ENCODE peak calls at places on chromosome 21, in six cellular contexts. One of them, this sample, is unnamed.

GRCh38 chr21:34526618-34527290 is 14.7 kb upstream of the KCNE1 start:
- DNase-seq in HL-60: peak; percentile 55
- DNase-seq in stomach: peak; percentile 77
- DNase-seq in HAP-1: peak; percentile 80
- DNase-seq in HT-29: peak; percentile 77
- DNase-seq in naive thymus-derived CD8-positive, alpha-beta T cell: no peak
- DNase-seq in this sample: peak; percentile 68

GRCh38 chr21:28482657-28483056 is 510.0 kb downstream of the LTN1 start:
- DNase-seq in HAP-1: no peak
- DNase-seq in HL-60: no peak
- DNase-seq in stomach: no peak
- DNase-seq in HT-29: no peak
- DNase-seq in naive thymus-derived CD8-positive, alpha-beta T cell: no peak
- DNase-seq in this sample: no peak

GRCh38 chr21:39525129-39525528 is 73.4 kb downstream of the SH3BGR start:
- DNase-seq in stomach: no peak
- DNase-seq in naive thymus-derived CD8-positive, alpha-beta T cell: no peak
- DNase-seq in HT-29: no peak
- DNase-seq in HAP-1: no peak
- DNase-seq in HL-60: no peak
- DNase-seq in this sample: no peak

GRCh38 chr21:36321325-36322082 is 1.5 kb downstream of the MORC3 start:
- DNase-seq in naive thymus-derived CD8-positive, alpha-beta T cell: no peak
- DNase-seq in stomach: peak; percentile 33
- DNase-seq in HT-29: peak; percentile 38
- DNase-seq in HAP-1: peak; percentile 18
- DNase-seq in HL-60: no peak
- DNase-seq in this sample: no peak

GRCh38 chr21:37385179-37385765 is 18.7 kb downstream of the DYRK1A start:
- DNase-seq in HT-29: no peak
- DNase-seq in naive thymus-derived CD8-positive, alpha-beta T cell: no peak
- DNase-seq in stomach: no peak
- DNase-seq in HL-60: no peak
- DNase-seq in HAP-1: no peak
- DNase-seq in this sample: no peak

GRCh38 chr21:46000731-46001641 is 19.4 kb downstream of the COL6A1 start:
- DNase-seq in stomach: peak; percentile 24
- DNase-seq in HT-29: no peak
- DNase-seq in HAP-1: no peak
- DNase-seq in HL-60: no peak
- DNase-seq in naive thymus-derived CD8-positive, alpha-beta T cell: peak; percentile 6
- DNase-seq in this sample: peak; percentile 45

GRCh38 chr21:45923146-45923545 is 58.4 kb upstream of the COL6A1 start:
- DNase-seq in stomach: peak; percentile 60
- DNase-seq in HL-60: no peak
- DNase-seq in HT-29: peak; percentile 15
- DNase-seq in naive thymus-derived CD8-positive, alpha-beta T cell: peak; percentile 60
- DNase-seq in HAP-1: peak; percentile 41
- DNase-seq in this sample: peak; percentile 88

GRCh38 chr21:31732538-31732864 is 583 bp upstream of the SCAF4 start:
- DNase-seq in HT-29: peak; percentile 56
- DNase-seq in HAP-1: no peak
- DNase-seq in naive thymus-derived CD8-positive, alpha-beta T cell: no peak
- DNase-seq in HL-60: no peak
- DNase-seq in stomach: no peak
- DNase-seq in this sample: no peak

GRCh38 chr21:42550817-42551216 is 37.2 kb downstream of the SLC37A1 start:
- DNase-seq in stomach: peak; percentile 51
- DNase-seq in HT-29: no peak
- DNase-seq in HAP-1: peak; percentile 58
- DNase-seq in naive thymus-derived CD8-positive, alpha-beta T cell: no peak
- DNase-seq in HL-60: no peak
- DNase-seq in this sample: no peak

GRCh38 chr21:43597052-43597451 is 62.2 kb downstream of the HSF2BP start:
- DNase-seq in HL-60: no peak
- DNase-seq in naive thymus-derived CD8-positive, alpha-beta T cell: no peak
- DNase-seq in HAP-1: no peak
- DNase-seq in HT-29: no peak
- DNase-seq in stomach: no peak
- DNase-seq in this sample: no peak

GRCh38 chr21:25963186-25963585 is 207.4 kb downstream of the APP start:
- DNase-seq in HAP-1: no peak
- DNase-seq in HL-60: no peak
- DNase-seq in HT-29: peak; percentile 42
- DNase-seq in naive thymus-derived CD8-positive, alpha-beta T cell: no peak
- DNase-seq in stomach: no peak
- DNase-seq in this sample: no peak

GRCh38 chr21:25283720-25284119 is 323.6 kb downstream of the MRPL39 start:
- DNase-seq in stomach: no peak
- DNase-seq in HT-29: peak; percentile 29
- DNase-seq in HL-60: no peak
- DNase-seq in naive thymus-derived CD8-positive, alpha-beta T cell: no peak
- DNase-seq in HAP-1: peak; percentile 50
- DNase-seq in this sample: no peak

GRCh38 chr21:15735409-15735808 is 5.6 kb downstream of the USP25 start:
- DNase-seq in HAP-1: no peak
- DNase-seq in HT-29: no peak
- DNase-seq in stomach: no peak
- DNase-seq in naive thymus-derived CD8-positive, alpha-beta T cell: no peak
- DNase-seq in HL-60: no peak
- DNase-seq in this sample: no peak

GRCh38 chr21:45091540-45092322 is 17.4 kb downstream of the ADARB1 start:
- DNase-seq in HT-29: no peak
- DNase-seq in HL-60: no peak
- DNase-seq in stomach: no peak
- DNase-seq in HAP-1: no peak
- DNase-seq in naive thymus-derived CD8-positive, alpha-beta T cell: no peak
- DNase-seq in this sample: no peak

GRCh38 chr21:34807881-34808568 is 139.2 kb downstream of the CLIC6 start:
- DNase-seq in HT-29: peak; percentile 72
- DNase-seq in naive thymus-derived CD8-positive, alpha-beta T cell: no peak
- DNase-seq in HAP-1: no peak
- DNase-seq in stomach: peak; percentile 41
- DNase-seq in HL-60: peak; percentile 46
- DNase-seq in this sample: no peak

GRCh38 chr21:44900559-44901251 is 20.0 kb downstream of the ITGB2 start:
- DNase-seq in HL-60: no peak
- DNase-seq in HAP-1: no peak
- DNase-seq in stomach: no peak
- DNase-seq in naive thymus-derived CD8-positive, alpha-beta T cell: no peak
- DNase-seq in HT-29: no peak
- DNase-seq in this sample: no peak

GRCh38 chr21:45419162-45419561 is 14.2 kb downstream of the COL18A1 start:
- DNase-seq in stomach: no peak
- DNase-seq in HAP-1: no peak
- DNase-seq in HL-60: no peak
- DNase-seq in naive thymus-derived CD8-positive, alpha-beta T cell: no peak
- DNase-seq in HT-29: no peak
- DNase-seq in this sample: no peak

GRCh38 chr21:39348355-39349210 is at the start of gene HMGN1:
- DNase-seq in HAP-1: peak; percentile 83
- DNase-seq in HL-60: peak; percentile 77
- DNase-seq in naive thymus-derived CD8-positive, alpha-beta T cell: peak; percentile 89
- DNase-seq in stomach: peak; percentile 88
- DNase-seq in HT-29: peak; percentile 79
- DNase-seq in this sample: peak; percentile 89

GRCh38 chr21:34835526-34835925 is 166.7 kb downstream of the CLIC6 start:
- DNase-seq in HAP-1: no peak
- DNase-seq in stomach: no peak
- DNase-seq in HT-29: no peak
- DNase-seq in HL-60: peak; percentile 65
- DNase-seq in naive thymus-derived CD8-positive, alpha-beta T cell: no peak
- DNase-seq in this sample: peak; percentile 68

GRCh38 chr21:37863842-37864241 is 52.4 kb downstream of the KCNJ6 start:
- DNase-seq in stomach: no peak
- DNase-seq in naive thymus-derived CD8-positive, alpha-beta T cell: no peak
- DNase-seq in HL-60: no peak
- DNase-seq in HT-29: no peak
- DNase-seq in HAP-1: no peak
- DNase-seq in this sample: no peak

GRCh38 chr21:38129711-38130110 is 127.1 kb upstream of the KCNJ15 start:
- DNase-seq in HAP-1: no peak
- DNase-seq in HL-60: no peak
- DNase-seq in naive thymus-derived CD8-positive, alpha-beta T cell: no peak
- DNase-seq in stomach: no peak
- DNase-seq in HT-29: no peak
- DNase-seq in this sample: no peak

GRCh38 chr21:44940116-44940631 is 345 bp downstream of the SLX9 start:
- DNase-seq in stomach: no peak
- DNase-seq in naive thymus-derived CD8-positive, alpha-beta T cell: no peak
- DNase-seq in HL-60: peak; percentile 54
- DNase-seq in HT-29: no peak
- DNase-seq in HAP-1: no peak
- DNase-seq in this sample: no peak

GRCh38 chr21:17769049-17769845 is 49.9 kb downstream of the C21orf91 start:
- DNase-seq in HT-29: no peak
- DNase-seq in stomach: no peak
- DNase-seq in HAP-1: no peak
- DNase-seq in HL-60: no peak
- DNase-seq in naive thymus-derived CD8-positive, alpha-beta T cell: no peak
- DNase-seq in this sample: no peak

GRCh38 chr21:43644609-43645008 is 14.7 kb downstream of the HSF2BP start:
- DNase-seq in naive thymus-derived CD8-positive, alpha-beta T cell: no peak
- DNase-seq in HAP-1: no peak
- DNase-seq in HT-29: no peak
- DNase-seq in stomach: no peak
- DNase-seq in HL-60: no peak
- DNase-seq in this sample: no peak

GRCh38 chr21:34814529-34814951 is 145.7 kb downstream of the CLIC6 start:
- DNase-seq in naive thymus-derived CD8-positive, alpha-beta T cell: no peak
- DNase-seq in stomach: no peak
- DNase-seq in HT-29: no peak
- DNase-seq in HL-60: no peak
- DNase-seq in HAP-1: peak; percentile 52
- DNase-seq in this sample: no peak

GRCh38 chr21:26546698-26547097 is 26.4 kb downstream of the CYYR1 start:
- DNase-seq in stomach: no peak
- DNase-seq in HL-60: no peak
- DNase-seq in naive thymus-derived CD8-positive, alpha-beta T cell: no peak
- DNase-seq in HAP-1: no peak
- DNase-seq in HT-29: no peak
- DNase-seq in this sample: no peak

GRCh38 chr21:33286600-33287456 is 20.7 kb downstream of the IL10RB start:
- DNase-seq in naive thymus-derived CD8-positive, alpha-beta T cell: no peak
- DNase-seq in HAP-1: peak; percentile 21
- DNase-seq in HT-29: no peak
- DNase-seq in stomach: peak; percentile 73
- DNase-seq in HL-60: no peak
- DNase-seq in this sample: no peak

GRCh38 chr21:36768496-36768895 is 69.6 kb downstream of the SIM2 start:
- DNase-seq in naive thymus-derived CD8-positive, alpha-beta T cell: no peak
- DNase-seq in stomach: no peak
- DNase-seq in HL-60: no peak
- DNase-seq in HAP-1: no peak
- DNase-seq in HT-29: no peak
- DNase-seq in this sample: no peak

GRCh38 chr21:27622636-27623035 is 655.7 kb upstream of the ADAMTS5 start:
- DNase-seq in HL-60: no peak
- DNase-seq in naive thymus-derived CD8-positive, alpha-beta T cell: no peak
- DNase-seq in stomach: no peak
- DNase-seq in HAP-1: no peak
- DNase-seq in HT-29: no peak
- DNase-seq in this sample: no peak

GRCh38 chr21:33984021-33984481 is 68.4 kb upstream of the ATP5PO start:
- DNase-seq in naive thymus-derived CD8-positive, alpha-beta T cell: no peak
- DNase-seq in stomach: no peak
- DNase-seq in HT-29: no peak
- DNase-seq in HAP-1: no peak
- DNase-seq in HL-60: no peak
- DNase-seq in this sample: no peak

GRCh38 chr21:44722701-44723100 is 11.3 kb upstream of the TSPEAR start:
- DNase-seq in HT-29: no peak
- DNase-seq in HAP-1: no peak
- DNase-seq in naive thymus-derived CD8-positive, alpha-beta T cell: no peak
- DNase-seq in stomach: no peak
- DNase-seq in HL-60: no peak
- DNase-seq in this sample: no peak

GRCh38 chr21:36478941-36479340 is 981 bp downstream of the CLDN14 start:
- DNase-seq in HAP-1: no peak
- DNase-seq in HL-60: no peak
- DNase-seq in stomach: no peak
- DNase-seq in HT-29: no peak
- DNase-seq in naive thymus-derived CD8-positive, alpha-beta T cell: no peak
- DNase-seq in this sample: no peak

GRCh38 chr21:33296156-33296555 is 28.6 kb upstream of the IFNAR1 start:
- DNase-seq in naive thymus-derived CD8-positive, alpha-beta T cell: no peak
- DNase-seq in HAP-1: no peak
- DNase-seq in HT-29: no peak
- DNase-seq in HL-60: no peak
- DNase-seq in stomach: no peak
- DNase-seq in this sample: no peak

GRCh38 chr21:41674433-41674832 is 92.4 kb downstream of the RIPK4 start:
- DNase-seq in HAP-1: no peak
- DNase-seq in HL-60: no peak
- DNase-seq in stomach: no peak
- DNase-seq in HT-29: no peak
- DNase-seq in naive thymus-derived CD8-positive, alpha-beta T cell: no peak
- DNase-seq in this sample: no peak

GRCh38 chr21:44593598-44594405 is 1.5 kb upstream of the KRTAP10-6 start:
- DNase-seq in HL-60: no peak
- DNase-seq in HT-29: no peak
- DNase-seq in stomach: no peak
- DNase-seq in naive thymus-derived CD8-positive, alpha-beta T cell: no peak
- DNase-seq in HAP-1: no peak
- DNase-seq in this sample: no peak

GRCh38 chr21:41241341-41241740 is 73.4 kb downstream of the BACE2 start:
- DNase-seq in HAP-1: no peak
- DNase-seq in HL-60: no peak
- DNase-seq in stomach: no peak
- DNase-seq in HT-29: no peak
- DNase-seq in naive thymus-derived CD8-positive, alpha-beta T cell: no peak
- DNase-seq in this sample: no peak

This sample was measured in ureter.